ENCODE peak calls at places on chromosomes 6 and 20, in nine cellular contexts. Y is lung; H is RPMI7951; J is mucosa of descending colon; V is brain microvascular endothelial cell; L is fibroblast of mammary gland; O is activated T-cell treated with anti-CD3 and anti-CD28 coated beads, Interleukin-2, amount 50 U/mL, for 24 hours; A is H4; T is lower leg skin. F is an unnamed sample.

GRCh38 chr6:6764764-6765434 is 176.4 kb downstream of the LY86 start:
- DNase-seq in O (no peak), T (no peak), L (no peak), J (no peak), V (no peak), H (no peak), Y (no peak), A (no peak), F (no peak)

GRCh38 chr6:119083007-119083406 is 4.5 kb upstream of the FAM184A start:
- DNase-seq in Y (no peak), J (no peak), T (no peak), A (no peak), H (no peak), O (no peak), V (no peak), L (no peak), F (no peak)

GRCh38 chr6:11890209-11890608 is 111.6 kb upstream of the ADTRP start:
- DNase-seq in J (no peak), V (no peak), T (no peak), Y (no peak), H (no peak), L (no peak), A (no peak), O (no peak), F (no peak)

GRCh38 chr6:31689249-31690110 is 8.6 kb upstream of the LY6G5C start:
- DNase-seq in T (no peak), H (no peak), A (no peak), V (no peak), J (no peak), L (no peak), O (no peak), Y (no peak), F (no peak)

GRCh38 chr6:163132050-163132750 is 282.3 kb upstream of the QKI start:
- DNase-seq in L (peak; percentile 39), J (no peak), O (no peak), A (no peak), H (peak; percentile 14), V (peak; percentile 63), T (no peak), Y (no peak), F (no peak)

GRCh38 chr6:141561154-141561553 is 571.6 kb upstream of the GJE1 start:
- DNase-seq in Y (no peak), O (no peak), V (no peak), A (no peak), J (no peak), T (no peak), H (no peak), L (no peak), F (no peak)

GRCh38 chr6:39978240-39978639 is 44.0 kb upstream of the MOCS1 start:
- DNase-seq in A (no peak), V (no peak), T (no peak), H (no peak), Y (no peak), O (no peak), J (no peak), L (no peak), F (no peak)

GRCh38 chr20:61253264-61253639 is 1.2 kb downstream of the CDH4 start:
- DNase-seq in O (no peak), H (peak; percentile 22), T (no peak), V (no peak), L (peak; percentile 42), A (no peak), Y (no peak), J (no peak), F (no peak)

GRCh38 chr6:111265842-111266241 is 178.5 kb downstream of the SLC16A10 start:
- DNase-seq in T (no peak), Y (no peak), V (peak; percentile 60), L (no peak), J (no peak), O (no peak), A (peak; percentile 7), H (no peak), F (peak; percentile 40)

GRCh38 chr20:60086936-60087562 is 128.8 kb downstream of the CDH26 start:
- DNase-seq in L (no peak), T (no peak), Y (no peak), A (no peak), O (peak; percentile 44), H (no peak), V (no peak), J (no peak), F (no peak)

GRCh38 chr6:112502348-112503130 is 155.4 kb downstream of the RFPL4B start:
- DNase-seq in O (no peak), J (no peak), H (peak; percentile 36), V (no peak), L (peak; percentile 26), A (peak; percentile 13), T (no peak), Y (no peak), F (peak; percentile 12)

GRCh38 chr20:13857304-13857703 is 72.5 kb downstream of the NDUFAF5 start:
- DNase-seq in V (no peak), Y (peak; percentile 52), A (no peak), J (no peak), H (no peak), L (no peak), T (no peak), O (no peak), F (no peak)

GRCh38 chr6:97632392-97632791 is 349.4 kb upstream of the MMS22L start:
- DNase-seq in H (no peak), T (no peak), Y (no peak), V (no peak), A (no peak), J (no peak), O (no peak), L (no peak), F (no peak)

GRCh38 chr20:61454053-61454452 is 202.0 kb downstream of the CDH4 start:
- DNase-seq in L (peak; percentile 20), Y (no peak), A (no peak), J (no peak), H (no peak), V (no peak), T (no peak), O (no peak), F (no peak)

GRCh38 chr6:157552956-157553485 is 172.0 kb downstream of the ZDHHC14 start:
- DNase-seq in H (no peak), J (no peak), A (no peak), V (no peak), O (no peak), L (no peak), Y (no peak), T (no peak), F (no peak)

GRCh38 chr6:138087549-138087948 is 19.7 kb downstream of the PERP start:
- DNase-seq in Y (no peak), H (peak; percentile 38), L (no peak), T (no peak), A (no peak), V (peak; percentile 22), J (no peak), O (no peak), F (peak; percentile 75)

GRCh38 chr6:95723638-95724037 is 146.3 kb downstream of the MANEA start:
- DNase-seq in J (no peak), A (no peak), T (no peak), L (no peak), V (no peak), O (no peak), Y (no peak), H (no peak), F (no peak)

GRCh38 chr6:36320475-36320874 is 16.2 kb downstream of the BNIP5 start:
- DNase-seq in H (no peak), T (no peak), J (no peak), Y (no peak), L (no peak), A (no peak), O (no peak), V (no peak), F (peak; percentile 35)

GRCh38 chr6:28922841-28923317 is 906 bp downstream of the TRIM27 start:
- DNase-seq in L (peak; percentile 35), A (no peak), J (no peak), H (peak; percentile 40), Y (peak; percentile 58), T (peak; percentile 34), O (no peak), V (peak; percentile 23), F (peak; percentile 23)

GRCh38 chr6:90005048-90005827 is 111.0 kb downstream of the GJA10 start:
- DNase-seq in O (no peak), L (peak; percentile 84), V (no peak), J (peak; percentile 51), H (no peak), Y (no peak), A (no peak), T (no peak), F (no peak)

GRCh38 chr6:116280161-116280959 is 630 bp upstream of the TSPYL1 start:
- DNase-seq in V (no peak), T (no peak), J (no peak), O (no peak), H (peak; percentile 25), L (peak; percentile 30), A (no peak), Y (no peak), F (no peak)

GRCh38 chr20:41769650-41770049 is 151.5 kb upstream of the CHD6 start:
- DNase-seq in L (no peak), O (no peak), H (no peak), V (no peak), Y (no peak), T (no peak), J (no peak), A (no peak), F (no peak)

GRCh38 chr6:130513770-130514169 is 148.0 kb downstream of the TMEM200A start:
- DNase-seq in V (peak; percentile 56), L (peak; percentile 60), H (peak; percentile 91), O (no peak), T (no peak), J (no peak), Y (no peak), A (peak; percentile 87), F (peak; percentile 97)

GRCh38 chr6:3011592-3011991 is 11.9 kb downstream of the NQO2 start:
- DNase-seq in A (no peak), T (no peak), J (no peak), O (no peak), H (no peak), L (no peak), V (no peak), Y (no peak), F (no peak)

GRCh38 chr6:108123516-108123929 is 42.3 kb upstream of the NR2E1 start:
- DNase-seq in L (no peak), Y (no peak), T (no peak), J (no peak), O (no peak), V (no peak), H (no peak), A (no peak), F (no peak)

GRCh38 chr6:94341173-94341572 is 921.8 kb upstream of the EPHA7 start:
- DNase-seq in V (no peak), O (no peak), J (no peak), H (no peak), T (no peak), Y (no peak), L (no peak), A (no peak), F (no peak)

GRCh38 chr20:35318502-35319157 is 26.4 kb upstream of the FAM83C start:
- DNase-seq in O (no peak), L (peak; percentile 82), V (peak; percentile 85), T (peak; percentile 32), Y (peak; percentile 56), J (peak; percentile 59), A (peak; percentile 87), H (peak; percentile 82), F (peak; percentile 99)

GRCh38 chr6:166420351-166420750 is 37.6 kb upstream of the MPC1 start:
- DNase-seq in O (no peak), Y (no peak), H (no peak), L (peak; percentile 44), J (no peak), V (peak; percentile 56), A (no peak), T (no peak), F (peak; percentile 14)

GRCh38 chr20:61639200-61639599 is 387.1 kb downstream of the CDH4 start:
- DNase-seq in L (peak; percentile 39), O (no peak), T (no peak), V (no peak), H (no peak), J (no peak), Y (no peak), A (no peak), F (peak; percentile 8)

GRCh38 chr20:43798591-43799149 is 71.9 kb upstream of the GTSF1L start:
- DNase-seq in V (no peak), Y (no peak), J (no peak), O (no peak), T (no peak), A (no peak), H (no peak), L (no peak), F (no peak)

GRCh38 chr6:38604700-38605099 is 35.0 kb downstream of the BTBD9 start:
- DNase-seq in Y (peak; percentile 79), A (no peak), L (peak; percentile 8), O (no peak), J (no peak), H (no peak), V (peak; percentile 36), T (no peak), F (peak; percentile 6)